ENCODE peak calls at places on chromosomes 2 and 18, in four cellular contexts. P is K562, S is HepG2, F is SK-N-SH. T is an unnamed sample.
A peak's percentile ranks its signal among the peaks of the same experiment; 100 is the strongest.

GRCh38 chr18:69401475-69402218 is 959 bp downstream of the DOK6 start:
- DNase-seq in P (no peak), S (no peak), F (peak; percentile 65), T (peak; percentile 21)

GRCh38 chr2:177314194-177314593 is 49.7 kb upstream of the NFE2L2 start:
- DNase-seq in P (no peak), F (no peak), S (no peak), T (no peak)

GRCh38 chr2:90069290-90069894 is 1377.9 kb downstream of the RPIA start:
- DNase-seq in F (peak; percentile 55), P (peak; percentile 69), S (peak; percentile 40), T (peak; percentile 56)

GRCh38 chr18:75231053-75231406 is 20.4 kb downstream of the TSHZ1 start:
- DNase-seq in P (no peak), S (no peak), F (no peak), T (no peak)

GRCh38 chr2:25073025-25073424 is 31.1 kb downstream of the EFR3B start:
- DNase-seq in P (no peak), S (no peak), F (no peak), T (no peak)

GRCh38 chr2:192591617-192592016 is 396.9 kb upstream of the TMEFF2 start:
- DNase-seq in S (no peak), F (no peak), P (no peak), T (no peak)

GRCh38 chr2:188897096-188897495 is 77.1 kb upstream of the COL3A1 start:
- DNase-seq in P (no peak), F (no peak), S (no peak), T (no peak)

GRCh38 chr18:49655266-49656097 is 93.6 kb downstream of the LIPG start:
- DNase-seq in S (no peak), F (no peak), P (no peak), T (no peak)

GRCh38 chr18:67672719-67673118 is 156.2 kb upstream of the DSEL start:
- DNase-seq in F (no peak), S (no peak), P (no peak), T (no peak)

GRCh38 chr2:127618551-127618950 is 27.4 kb upstream of the GPR17 start:
- DNase-seq in S (no peak), P (no peak), F (peak; percentile 15), T (no peak)

GRCh38 chr2:234437642-234438321 is 59.1 kb downstream of the ARL4C start:
- DNase-seq in S (no peak), P (no peak), F (no peak), T (no peak)

GRCh38 chr2:225581135-225581534 is 181.6 kb downstream of the NYAP2 start:
- DNase-seq in P (no peak), F (no peak), S (no peak), T (no peak)

GRCh38 chr2:197869501-197870111 is 65.2 kb downstream of the PLCL1 start:
- DNase-seq in P (peak; percentile 42), S (no peak), F (peak; percentile 5), T (no peak)

GRCh38 chr2:239506961-239507360 is 106.1 kb upstream of the HDAC4 start:
- DNase-seq in S (no peak), P (no peak), F (no peak), T (no peak)

GRCh38 chr2:239252433-239253200 is 148.2 kb downstream of the HDAC4 start:
- DNase-seq in P (no peak), F (no peak), S (no peak), T (no peak)

GRCh38 chr2:38462121-38462634 is 85.1 kb upstream of the ATL2 start:
- DNase-seq in F (no peak), P (peak; percentile 70), S (no peak), T (no peak)

GRCh38 chr18:78138993-78139496 is 840.6 kb upstream of the SALL3 start:
- DNase-seq in S (no peak), P (no peak), F (no peak), T (no peak)

GRCh38 chr18:11581286-11581685 is 28.1 kb upstream of the SLC35G4 start:
- DNase-seq in F (no peak), S (no peak), P (no peak), T (no peak)

DNA sequence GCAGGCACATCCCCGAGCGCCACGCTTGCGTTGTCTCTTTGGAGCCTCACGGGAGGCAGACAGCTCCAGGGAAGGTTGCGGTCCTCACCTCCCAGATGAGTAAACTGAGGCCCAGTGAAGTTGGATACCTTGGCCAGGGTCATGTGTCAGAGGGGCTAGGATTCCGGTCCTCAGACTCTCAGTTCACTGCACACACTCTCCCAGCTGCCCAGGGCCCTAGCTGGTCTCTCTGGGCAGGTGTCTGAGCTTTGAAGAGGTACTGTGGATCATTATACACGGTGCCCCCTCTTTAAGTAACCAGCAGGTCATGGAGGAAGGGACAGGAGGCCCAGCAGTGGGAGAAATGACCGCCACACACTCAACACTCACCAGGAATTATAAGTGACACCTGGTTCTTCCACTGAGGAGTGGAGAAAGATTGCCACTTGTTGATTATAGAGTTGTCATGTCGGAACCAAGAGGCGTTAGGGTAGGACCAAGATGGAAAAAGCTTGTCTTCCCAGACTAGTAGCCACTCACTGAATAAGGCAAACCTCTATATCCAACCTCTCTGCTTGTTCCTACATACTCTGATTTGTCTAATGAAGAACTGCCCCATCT is 588 bp downstream of the TMEM214 start:
- DNase-seq in P (no peak), S (no peak), F (no peak), T (no peak)
- TF ChIP-seq FOXJ3 in P (no peak), S (no peak), F (no peak), T (no peak)

GRCh38 chr18:22683196-22683676 is 249.9 kb upstream of the RBBP8 start:
- DNase-seq in S (peak; percentile 58), F (no peak), P (peak; percentile 18), T (no peak)
- TF ChIP-seq FOXJ3 in S (no peak), F (no peak), P (no peak), T (no peak)

DNA sequence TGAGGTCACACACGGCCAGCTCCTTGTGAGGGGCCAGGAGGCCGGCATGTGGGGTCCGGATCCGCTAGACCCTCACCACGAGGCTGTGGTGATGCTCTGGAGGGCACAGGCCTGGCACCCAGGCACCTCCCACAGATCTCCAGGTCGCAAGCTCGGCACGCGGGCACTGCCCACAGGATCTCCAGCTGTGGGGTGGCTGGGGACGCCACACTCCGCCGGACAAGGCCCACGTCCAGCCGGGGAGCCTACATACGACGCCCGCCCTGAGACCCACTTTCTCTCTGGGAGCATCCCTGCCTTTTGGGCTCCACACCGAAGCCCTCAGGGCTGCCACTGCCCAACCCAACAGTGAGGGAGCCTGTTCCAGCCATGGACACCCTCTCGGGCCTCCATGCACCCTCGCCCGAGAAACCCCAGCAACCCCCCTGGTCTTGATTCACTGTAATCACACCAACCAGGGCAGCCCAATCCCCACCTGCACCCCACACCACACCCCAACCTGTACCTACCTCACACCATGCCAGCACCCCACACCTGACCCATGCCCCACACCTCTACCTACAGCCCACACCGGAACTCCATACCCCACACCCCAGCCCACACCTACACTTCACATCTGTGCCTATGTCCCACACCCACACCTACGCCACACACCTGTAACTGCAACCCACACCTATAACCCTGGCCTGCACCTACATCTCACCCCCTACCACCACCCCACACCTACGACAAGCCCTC is 33.9 kb downstream of the SLC66A2 start:
- DNase-seq in P (no peak), F (no peak), S (no peak), T (no peak)
- TF ChIP-seq FOXJ3 in P (no peak), F (no peak), S (no peak), T (no peak)

GRCh38 chr2:2788076-2788475 is 457.0 kb upstream of the MYT1L start:
- DNase-seq in P (no peak), F (no peak), S (no peak), T (peak; percentile 69)
- TF ChIP-seq FOXJ3 in P (no peak), F (no peak), S (no peak), T (no peak)

GRCh38 chr2:174551697-174552096 is 45.9 kb downstream of the WIPF1 start:
- DNase-seq in P (no peak), F (no peak), S (no peak), T (no peak)
- TF ChIP-seq FOXJ3 in P (no peak), F (no peak), S (no peak), T (no peak)

GRCh38 chr2:85806358-85807118 is 52.7 kb downstream of the ATOH8 start:
- DNase-seq in P (no peak), S (peak; percentile 87), F (no peak), T (no peak)
- TF ChIP-seq FOXJ3 in P (no peak), S (no peak), F (no peak), T (no peak)

DNA sequence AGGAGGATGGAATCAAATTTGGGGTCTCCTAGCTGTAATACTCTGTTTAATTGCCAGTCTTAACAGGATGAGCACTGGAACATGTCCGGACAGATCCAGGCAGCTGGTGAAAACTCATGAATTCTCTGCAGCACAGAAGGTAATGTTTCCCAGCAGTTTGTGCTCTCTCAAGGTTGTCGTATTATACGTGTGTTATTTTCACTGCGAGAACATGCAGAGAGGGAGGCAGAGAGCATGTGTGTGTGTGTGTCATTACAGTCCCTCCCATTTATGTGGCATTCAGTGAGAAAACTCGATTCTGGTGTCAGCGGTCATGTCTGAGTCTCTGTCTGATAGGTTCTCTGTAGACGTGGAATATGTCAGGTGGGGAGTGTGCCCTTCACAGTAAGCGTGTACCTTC is 150.2 kb upstream of the POU3F3 start:
- DNase-seq in F (no peak), P (no peak), S (no peak), T (no peak)
- TF ChIP-seq FOXJ3 in F (no peak), P (no peak), S (no peak), T (no peak)

DNA sequence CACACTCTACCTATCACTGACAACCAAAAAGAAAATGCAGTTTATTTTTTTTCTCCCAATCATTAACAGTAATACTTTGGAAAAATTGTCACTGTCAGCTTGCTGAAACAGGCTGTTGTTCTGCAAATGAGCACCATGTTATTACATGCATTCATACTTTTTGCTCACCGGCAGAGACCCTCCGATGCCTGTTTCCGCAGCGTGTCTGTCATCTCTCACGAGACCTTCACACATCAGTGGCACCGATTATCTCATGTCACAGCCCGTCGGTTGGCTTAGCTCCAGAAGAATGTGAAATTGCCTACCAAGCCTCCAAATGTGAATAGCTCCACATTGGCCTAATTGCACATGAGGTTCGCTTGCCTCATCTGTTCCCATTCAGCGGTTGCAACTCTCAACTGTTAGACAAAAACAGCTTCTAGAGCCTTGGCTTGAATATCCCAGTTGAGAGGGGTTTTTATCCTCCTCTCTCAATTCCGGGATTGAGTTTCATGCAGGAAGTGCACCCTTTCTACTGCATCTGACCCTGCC is 233.0 kb downstream of the ACTR3 start:
- DNase-seq in S (no peak), F (no peak), P (peak; percentile 6), T (no peak)
- TF ChIP-seq FOXJ3 in S (no peak), F (no peak), P (no peak), T (no peak)